ENCODE peak calls at places on chromosomes 11 and 22, in eight cellular contexts. N, V, Q, S, F, M, L and Z are unnamed samples.

GRCh38 chr22:36022162-36022561 is 6.5 kb downstream of the RBFOX2 start:
- DNase-seq in N (peak), V (peak), Q (no peak), S (peak), F (no peak), M (no peak), L (no peak), Z (no peak)

GRCh38 chr11:122676638-122677037 is 21.1 kb downstream of the UBASH3B start:
- DNase-seq in N (no peak), V (no peak), Q (no peak), S (no peak), F (no peak), M (no peak), L (no peak), Z (no peak)

GRCh38 chr22:48245119-48245485 is 1482.7 kb downstream of the TBC1D22A start:
- DNase-seq in N (no peak), V (no peak), Q (no peak), S (no peak), F (no peak), M (peak), L (no peak), Z (no peak)

GRCh38 chr11:107947904-107948303 is 19.7 kb downstream of the RAB39A start:
- DNase-seq in N (no peak), V (no peak), Q (no peak), S (no peak), F (no peak), M (no peak), L (no peak), Z (no peak)

GRCh38 chr11:70541699-70542098 is 143.4 kb downstream of the CTTN start:
- DNase-seq in N (no peak), V (no peak), Q (no peak), S (no peak), F (no peak), M (no peak), L (no peak), Z (no peak)

GRCh38 chr22:48553119-48553518 is 1274.6 kb downstream of the BRD1 start:
- DNase-seq in N (no peak), V (no peak), Q (no peak), S (no peak), F (no peak), M (no peak), L (no peak), Z (no peak)

GRCh38 chr22:26481694-26482093 is 1.9 kb downstream of the HPS4 start:
- DNase-seq in N (no peak), V (no peak), Q (no peak), S (no peak), F (no peak), M (no peak), L (no peak), Z (no peak)

GRCh38 chr11:2791521-2792375 is 92.0 kb upstream of the KCNQ1OT1 start:
- DNase-seq in N (no peak), V (no peak), Q (no peak), S (no peak), F (peak), M (no peak), L (no peak), Z (peak)

GRCh38 chr11:73139476-73140198 is 2.5 kb downstream of the FCHSD2 start:
- DNase-seq in N (peak), V (no peak), Q (no peak), S (peak), F (no peak), M (no peak), L (no peak), Z (no peak)

GRCh38 chr11:78684377-78684776 is 109.7 kb upstream of the NARS2 start:
- DNase-seq in N (peak), V (no peak), Q (no peak), S (peak), F (no peak), M (no peak), L (no peak), Z (no peak)

GRCh38 chr22:17957683-17958082 is 66.7 kb downstream of the MICAL3 start:
- DNase-seq in N (no peak), V (no peak), Q (no peak), S (peak), F (no peak), M (no peak), L (no peak), Z (no peak)

GRCh38 chr11:27040302-27041115 is at the start of gene BBOX1:
- DNase-seq in N (no peak), V (no peak), Q (no peak), S (no peak), F (no peak), M (no peak), L (no peak), Z (no peak)

GRCh38 chr11:102267602-102268001 is 49.7 kb upstream of the BIRC3 start:
- DNase-seq in N (peak), V (no peak), Q (no peak), S (peak), F (no peak), M (no peak), L (no peak), Z (no peak)

GRCh38 chr11:2517016-2517385 is 72.2 kb downstream of the KCNQ1 start:
- DNase-seq in N (no peak), V (no peak), Q (no peak), S (no peak), F (no peak), M (no peak), L (no peak), Z (no peak)

GRCh38 chr11:59216654-59217640 is 4.2 kb upstream of the MPEG1 start:
- DNase-seq in N (peak), V (peak), Q (no peak), S (peak), F (no peak), M (no peak), L (no peak), Z (no peak)

GRCh38 chr11:73321342-73322110 is 13.4 kb downstream of the ARHGEF17 start:
- DNase-seq in N (peak), V (no peak), Q (no peak), S (peak), F (no peak), M (no peak), L (no peak), Z (no peak)

GRCh38 chr11:8766993-8767374 is 84.4 kb downstream of the RPL27A start:
- DNase-seq in N (no peak), V (no peak), Q (no peak), S (no peak), F (no peak), M (no peak), L (no peak), Z (no peak)

GRCh38 chr22:35312198-35313059 is 12.7 kb downstream of the TOM1 start:
- DNase-seq in N (peak), V (peak), Q (no peak), S (no peak), F (no peak), M (no peak), L (no peak), Z (no peak)

GRCh38 chr11:61189933-61190332 is 13.4 kb upstream of the PGA3 start:
- DNase-seq in N (no peak), V (no peak), Q (no peak), S (no peak), F (no peak), M (no peak), L (no peak), Z (no peak)

GRCh38 chr11:12288934-12289666 is 88.3 kb upstream of the PARVA start:
- DNase-seq in N (no peak), V (no peak), Q (no peak), S (no peak), F (no peak), M (no peak), L (no peak), Z (peak)

GRCh38 chr11:12288212-12288933 is 89.0 kb upstream of the PARVA start:
- DNase-seq in N (peak), V (peak), Q (peak), S (peak), F (peak), M (no peak), L (peak), Z (peak)

GRCh38 chr11:12286606-12287005 is 90.8 kb upstream of the PARVA start:
- DNase-seq in N (no peak), V (no peak), Q (no peak), S (no peak), F (no peak), M (no peak), L (no peak), Z (peak)

GRCh38 chr11:12287009-12287373 is 90.4 kb upstream of the PARVA start:
- DNase-seq in N (peak), V (no peak), Q (no peak), S (peak), F (no peak), M (no peak), L (no peak), Z (no peak)

GRCh38 chr11:12287374-12288211 is 89.8 kb upstream of the PARVA start:
- DNase-seq in N (peak), V (no peak), Q (no peak), S (peak), F (no peak), M (no peak), L (peak), Z (peak)
- TF ChIP-seq CTCF in N (peak), V (peak), Q (no peak), S (peak), F (no peak), M (no peak), L (peak), Z (peak)

DNA sequence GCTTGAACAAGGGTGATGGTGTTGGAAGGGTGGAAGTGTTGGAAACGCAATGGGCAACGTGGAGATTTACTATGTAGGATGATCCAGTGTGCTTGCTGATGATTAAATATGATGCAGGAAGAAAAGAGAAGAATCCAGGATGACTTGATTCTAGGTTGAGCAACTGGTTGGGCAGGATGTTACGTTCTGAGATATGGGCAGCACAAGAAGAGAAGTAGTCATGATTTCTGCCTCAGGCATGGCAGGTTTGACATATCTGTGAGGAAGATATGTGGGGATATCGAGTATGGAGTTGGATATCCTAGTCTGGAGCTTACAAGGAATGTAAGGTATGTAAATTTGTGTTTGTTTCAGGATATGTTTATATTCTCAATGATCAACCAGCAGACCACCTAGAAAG is 1.9 kb downstream of the OR52K1 start:
- DNase-seq in N (no peak), V (no peak), Q (no peak), S (no peak), F (no peak), M (no peak), L (no peak), Z (no peak)
- TF ChIP-seq CTCF in N (no peak), V (no peak), Q (no peak), S (no peak), F (no peak), M (no peak), L (no peak), Z (no peak)

DNA sequence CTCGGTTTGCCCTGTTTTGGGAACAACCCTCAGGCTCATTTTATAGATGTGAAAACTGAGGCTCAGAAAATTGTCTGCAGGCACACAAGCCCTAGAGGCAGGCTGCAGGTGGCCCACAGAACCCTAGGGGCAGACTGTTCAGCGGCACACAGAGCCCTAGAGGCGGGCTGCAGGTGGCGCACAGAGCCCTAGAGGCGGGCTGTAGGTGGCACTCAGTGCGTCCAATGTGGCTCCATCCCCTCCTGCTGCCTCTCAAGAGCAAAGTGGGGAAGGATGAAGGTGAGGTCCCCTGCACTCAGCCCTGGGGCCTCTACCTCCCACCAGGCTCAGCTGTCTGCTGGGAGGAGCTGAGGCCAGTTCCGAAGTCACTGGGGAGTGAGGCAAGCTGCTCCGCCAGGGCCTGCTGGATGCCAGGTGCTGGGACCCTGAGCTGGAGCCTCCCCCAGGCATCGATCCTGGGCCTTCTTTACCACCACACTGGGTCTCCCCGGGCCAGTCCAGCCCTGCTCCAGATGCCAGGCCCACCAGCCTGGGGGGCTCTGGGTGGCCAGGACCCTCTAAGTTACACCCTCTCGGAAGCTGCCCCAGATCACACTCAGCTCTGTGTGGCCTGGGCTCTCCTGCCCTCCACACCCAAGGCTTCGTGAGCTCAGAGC is 2.3 kb downstream of the ACY3 start:
- DNase-seq in N (no peak), V (peak), Q (peak), S (no peak), F (peak), M (no peak), L (no peak), Z (peak)
- TF ChIP-seq CTCF in N (no peak), V (peak), Q (peak), S (peak), F (peak), M (peak), L (peak), Z (peak)

GRCh38 chr11:129694538-129694937 is 121.1 kb upstream of the TMEM45B start:
- DNase-seq in N (no peak), V (no peak), Q (no peak), S (no peak), F (no peak), M (no peak), L (no peak), Z (no peak)

GRCh38 chr11:129695543-129696308 is 119.9 kb upstream of the TMEM45B start:
- DNase-seq in N (peak), V (peak), Q (peak), S (peak), F (peak), M (peak), L (peak), Z (peak)

GRCh38 chr11:129694966-129695365 is 120.7 kb upstream of the TMEM45B start:
- DNase-seq in N (peak), V (no peak), Q (no peak), S (no peak), F (no peak), M (no peak), L (no peak), Z (no peak)

GRCh38 chr11:129698212-129698611 is 117.4 kb upstream of the TMEM45B start:
- DNase-seq in N (no peak), V (no peak), Q (no peak), S (no peak), F (no peak), M (no peak), L (no peak), Z (no peak)

DNA sequence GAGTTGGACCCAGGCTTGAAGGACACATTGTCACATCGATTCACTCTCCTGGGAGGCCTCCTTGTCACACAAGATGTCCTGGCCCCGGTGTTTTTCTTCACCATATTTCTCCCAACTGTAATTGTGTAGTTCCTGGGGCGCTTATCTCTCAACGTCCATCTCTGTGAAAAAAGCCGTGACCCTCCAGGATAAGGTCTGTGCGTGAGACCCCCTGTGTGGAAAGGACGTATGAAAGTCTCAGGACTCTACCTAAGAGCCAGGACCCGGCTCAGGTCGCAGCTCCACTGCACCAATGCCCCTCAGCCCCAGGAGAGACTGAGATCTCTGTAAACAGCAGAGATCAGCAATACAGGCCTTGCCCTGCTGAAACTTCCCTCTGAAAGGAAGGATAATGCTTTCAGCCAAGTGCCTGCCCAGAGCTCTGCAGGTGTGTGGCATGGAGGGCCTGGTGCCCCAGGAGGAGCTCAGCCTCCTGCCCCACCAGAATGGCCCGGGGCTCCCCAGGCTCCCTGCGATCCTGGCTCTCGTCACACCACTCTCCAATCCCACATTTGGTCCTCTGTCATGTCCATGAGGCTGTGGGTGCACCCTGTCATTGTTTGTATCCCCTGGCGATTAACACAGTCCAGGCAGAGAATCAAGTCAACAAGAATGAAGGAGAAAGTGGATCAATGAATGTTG is 119.2 kb upstream of the TMEM45B start:
- DNase-seq in N (no peak), V (no peak), Q (no peak), S (no peak), F (no peak), M (no peak), L (no peak), Z (no peak)
- TF ChIP-seq CTCF in N (no peak), V (no peak), Q (no peak), S (no peak), F (no peak), M (no peak), L (no peak), Z (no peak)

GRCh38 chr11:57546869-57547518 is 9.6 kb downstream of the SMTNL1 start:
- DNase-seq in N (peak), V (peak), Q (no peak), S (peak), F (no peak), M (no peak), L (no peak), Z (no peak)
- TF ChIP-seq CTCF in N (no peak), V (peak), Q (no peak), S (peak), F (no peak), M (no peak), L (no peak), Z (peak)

GRCh38 chr11:128055576-128056217 is 531.7 kb downstream of the ETS1 start:
- DNase-seq in N (no peak), V (no peak), Q (no peak), S (no peak), F (no peak), M (no peak), L (no peak), Z (no peak)
- TF ChIP-seq CTCF in N (no peak), V (no peak), Q (no peak), S (no peak), F (no peak), M (no peak), L (no peak), Z (no peak)

GRCh38 chr22:39669432-39669831 is 98.9 kb downstream of the CACNA1I start:
- DNase-seq in N (no peak), V (no peak), Q (no peak), S (no peak), F (no peak), M (no peak), L (no peak), Z (no peak)
- TF ChIP-seq CTCF in N (no peak), V (no peak), Q (no peak), S (no peak), F (no peak), M (no peak), L (no peak), Z (no peak)

DNA sequence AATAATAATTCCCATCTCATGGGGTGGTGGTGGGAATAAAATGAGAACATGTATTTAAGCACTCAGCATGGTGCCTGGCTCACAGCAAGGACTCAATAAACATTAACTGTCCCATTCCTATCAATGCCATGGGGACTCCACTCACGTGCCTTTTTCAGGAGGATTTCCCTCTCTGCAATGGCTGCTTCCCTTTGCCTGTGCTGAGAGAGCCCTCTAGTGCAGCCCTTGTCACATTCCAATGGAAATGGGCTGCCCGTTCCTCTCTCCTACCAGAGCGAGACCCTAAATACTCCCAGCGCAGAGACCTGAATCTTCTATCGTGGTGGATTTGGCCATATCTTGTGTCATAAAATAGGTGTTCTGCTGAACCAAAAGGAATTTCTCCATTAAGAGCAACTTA is 621.5 kb upstream of the B3GAT1 start:
- DNase-seq in N (no peak), V (no peak), Q (no peak), S (peak), F (no peak), M (no peak), L (no peak), Z (no peak)
- TF ChIP-seq CTCF in N (no peak), V (no peak), Q (no peak), S (no peak), F (no peak), M (no peak), L (peak), Z (peak)